ENCODE peak calls at places on chromosomes 3 and 15, in four cellular contexts. Q is K562, B is HepG2, M is GM12878. X is an unnamed sample.

GRCh38 chr15:89450076-89451006 is 46.0 kb downstream of the RHCG start:
- DNase-seq in Q (no peak), B (no peak), M (no peak), X (no peak)

GRCh38 chr15:58504674-58505234 is 73.0 kb downstream of the LIPC start:
- DNase-seq in Q (no peak), B (no peak), M (peak; percentile 39), X (no peak)

GRCh38 chr15:41940441-41940857 is 31.9 kb downstream of the EHD4 start:
- DNase-seq in Q (no peak), B (peak; percentile 20), M (no peak), X (no peak)

GRCh38 chr3:42301446-42302175 is 35.6 kb upstream of the CCK start:
- DNase-seq in Q (no peak), B (no peak), M (no peak), X (no peak)

GRCh38 chr15:69086427-69087205 is 72.1 kb downstream of the NOX5 start:
- DNase-seq in Q (no peak), B (no peak), M (no peak), X (no peak)

GRCh38 chr15:90529369-90530249 is at the start of gene CRTC3:
- DNase-seq in Q (peak; percentile 93), B (no peak), M (no peak), X (peak; percentile 47)

GRCh38 chr3:168248383-168249047 is 152.8 kb upstream of the GOLIM4 start:
- DNase-seq in Q (no peak), B (no peak), M (no peak), X (peak; percentile 51)

GRCh38 chr15:92409006-92409405 is 15.3 kb downstream of the ST8SIA2 start:
- DNase-seq in Q (no peak), B (no peak), M (no peak), X (no peak)

GRCh38 chr15:90291679-90292356 is 26.3 kb downstream of the NGRN start:
- DNase-seq in Q (peak; percentile 90), B (peak; percentile 50), M (no peak), X (peak; percentile 41)

GRCh38 chr3:38662544-38662943 is 13.1 kb upstream of the SCN5A start:
- DNase-seq in Q (no peak), B (peak; percentile 52), M (no peak), X (peak; percentile 42)

GRCh38 chr3:9732080-9732752 is 681 bp downstream of the BRPF1 start:
- DNase-seq in Q (peak; percentile 64), B (no peak), M (no peak), X (peak; percentile 21)

GRCh38 chr15:78315686-78316085 is 16.3 kb upstream of the SKIC8 start:
- DNase-seq in Q (peak; percentile 41), B (peak; percentile 47), M (no peak), X (peak; percentile 75)

GRCh38 chr3:61561374-61562041 is at the start of gene PTPRG:
- DNase-seq in Q (no peak), B (peak; percentile 82), M (no peak), X (peak; percentile 78)

GRCh38 chr3:122281891-122282290 is 43.2 kb upstream of the CSTA start:
- DNase-seq in Q (no peak), B (no peak), M (no peak), X (no peak)

GRCh38 chr3:157336252-157337009 is 100.2 kb upstream of the PTX3 start:
- DNase-seq in Q (no peak), B (no peak), M (no peak), X (no peak)

GRCh38 chr15:91426412-91426811 is 326.4 kb downstream of the SV2B start:
- DNase-seq in Q (no peak), B (no peak), M (no peak), X (no peak)

GRCh38 chr15:22811640-22812039 is 25.2 kb downstream of the NIPA1 start:
- DNase-seq in Q (no peak), B (peak; percentile 39), M (no peak), X (peak; percentile 38)

GRCh38 chr15:99345242-99345641 is 94.0 kb downstream of the LRRC28 start:
- DNase-seq in Q (no peak), B (no peak), M (no peak), X (no peak)

GRCh38 chr3:46915297-46915822 is 37.8 kb downstream of the PTH1R start:
- DNase-seq in Q (no peak), B (no peak), M (no peak), X (no peak)

GRCh38 chr3:5479229-5479799 is 291.8 kb downstream of the EDEM1 start:
- DNase-seq in Q (peak; percentile 23), B (no peak), M (no peak), X (no peak)

GRCh38 chr15:77187751-77188464 is 117.0 kb upstream of the TSPAN3 start:
- DNase-seq in Q (no peak), B (no peak), M (peak; percentile 73), X (no peak)

GRCh38 chr15:91515188-91515754 is 338.2 kb upstream of the SLCO3A1 start:
- DNase-seq in Q (no peak), B (no peak), M (no peak), X (no peak)

GRCh38 chr15:98735895-98736617 is 87.7 kb downstream of the IGF1R start:
- DNase-seq in Q (no peak), B (no peak), M (no peak), X (no peak)

GRCh38 chr3:165883866-165884478 is 46.7 kb upstream of the BCHE start:
- DNase-seq in Q (no peak), B (no peak), M (no peak), X (no peak)

GRCh38 chr15:73965730-73966103 is 26.4 kb downstream of the STOML1 start:
- DNase-seq in Q (no peak), B (no peak), M (no peak), X (no peak)

GRCh38 chr15:23566070-23567050 is 886 bp downstream of the MKRN3 start:
- DNase-seq in Q (peak; percentile 60), B (peak; percentile 60), M (no peak), X (no peak)

GRCh38 chr3:161163297-161163696 is 57.8 kb upstream of the NMD3 start:
- DNase-seq in Q (no peak), B (peak; percentile 39), M (no peak), X (no peak)

GRCh38 chr3:191809326-191809949 is 348.5 kb downstream of the PYDC2 start:
- DNase-seq in Q (no peak), B (peak; percentile 43), M (no peak), X (peak; percentile 49)

GRCh38 chr3:143327388-143327787 is 207.8 kb downstream of the CHST2 start:
- DNase-seq in Q (no peak), B (no peak), M (no peak), X (no peak)

GRCh38 chr3:84165278-84165677 is 793.5 kb upstream of the CADM2 start:
- DNase-seq in Q (no peak), B (no peak), M (no peak), X (no peak)

GRCh38 chr15:28983432-28984311 is 97.9 kb downstream of the APBA2 start:
- DNase-seq in Q (peak; percentile 66), B (no peak), M (no peak), X (peak; percentile 52)

GRCh38 chr3:54681706-54682105 is 246.2 kb downstream of the LRTM1 start:
- DNase-seq in Q (no peak), B (no peak), M (no peak), X (no peak)

GRCh38 chr3:188432826-188433525 is 279.0 kb downstream of the LPP start:
- DNase-seq in Q (no peak), B (no peak), M (no peak), X (no peak)

GRCh38 chr15:74782596-74783071 is 754 bp downstream of the CSK start:
- DNase-seq in Q (no peak), B (no peak), M (no peak), X (no peak)

GRCh38 chr3:156448300-156448699 is 106.6 kb downstream of the SSR3 start:
- DNase-seq in Q (peak; percentile 31), B (peak; percentile 5), M (no peak), X (peak; percentile 64)

GRCh38 chr15:31440754-31441298 is 114.2 kb downstream of the KLF13 start:
- DNase-seq in Q (peak; percentile 26), B (no peak), M (no peak), X (no peak)

GRCh38 chr3:8667429-8668091 is 23.0 kb upstream of the SSUH2 start:
- DNase-seq in Q (no peak), B (no peak), M (no peak), X (no peak)

GRCh38 chr3:72441284-72441994 is 406.8 kb downstream of the SHQ1 start:
- DNase-seq in Q (no peak), B (no peak), M (no peak), X (no peak)

GRCh38 chr15:101366853-101367252 is 71.8 kb upstream of the SNRPA1 start:
- DNase-seq in Q (no peak), B (no peak), M (no peak), X (no peak)

GRCh38 chr15:70376929-70377691 is 279.4 kb upstream of the TLE3 start:
- DNase-seq in Q (no peak), B (no peak), M (no peak), X (no peak)

GRCh38 chr15:70378126-70379031 is 280.7 kb upstream of the TLE3 start:
- DNase-seq in Q (no peak), B (no peak), M (no peak), X (no peak)

GRCh38 chr15:70375586-70375985 is 277.9 kb upstream of the TLE3 start:
- DNase-seq in Q (no peak), B (no peak), M (no peak), X (no peak)

GRCh38 chr15:70375006-70375409 is 277.3 kb upstream of the TLE3 start:
- DNase-seq in Q (no peak), B (no peak), M (no peak), X (no peak)

GRCh38 chr15:70376031-70376928 is 278.6 kb upstream of the TLE3 start:
- DNase-seq in Q (no peak), B (no peak), M (no peak), X (no peak)
- TF ChIP-seq ESRRA in Q (no peak), B (no peak), M (no peak), X (no peak)

GRCh38 chr15:88299502-88299901 is 43.0 kb upstream of the NTRK3 start:
- DNase-seq in Q (no peak), B (no peak), M (no peak), X (peak; percentile 22)
- TF ChIP-seq ESRRA in Q (no peak), B (no peak), M (no peak), X (no peak)

DNA sequence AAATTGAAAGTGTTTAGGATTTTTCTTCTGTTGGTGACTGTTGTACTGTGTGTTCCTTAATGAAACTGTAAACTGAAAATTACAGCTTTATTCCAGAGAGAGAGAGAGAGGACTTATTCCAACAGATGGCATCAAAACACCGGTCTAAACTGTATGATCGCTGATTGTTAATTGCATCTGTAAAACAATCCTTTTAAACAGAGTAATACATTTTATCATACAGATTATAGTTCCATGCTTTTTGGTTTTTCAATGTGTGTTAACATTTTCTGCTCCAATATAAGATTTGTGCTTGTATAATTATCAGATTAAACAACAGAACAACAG is 289.7 kb upstream of the DNAJC19 start:
- DNase-seq in Q (no peak), B (no peak), M (no peak), X (no peak)
- TF ChIP-seq ESRRA in Q (no peak), B (no peak), M (no peak), X (no peak)

DNA sequence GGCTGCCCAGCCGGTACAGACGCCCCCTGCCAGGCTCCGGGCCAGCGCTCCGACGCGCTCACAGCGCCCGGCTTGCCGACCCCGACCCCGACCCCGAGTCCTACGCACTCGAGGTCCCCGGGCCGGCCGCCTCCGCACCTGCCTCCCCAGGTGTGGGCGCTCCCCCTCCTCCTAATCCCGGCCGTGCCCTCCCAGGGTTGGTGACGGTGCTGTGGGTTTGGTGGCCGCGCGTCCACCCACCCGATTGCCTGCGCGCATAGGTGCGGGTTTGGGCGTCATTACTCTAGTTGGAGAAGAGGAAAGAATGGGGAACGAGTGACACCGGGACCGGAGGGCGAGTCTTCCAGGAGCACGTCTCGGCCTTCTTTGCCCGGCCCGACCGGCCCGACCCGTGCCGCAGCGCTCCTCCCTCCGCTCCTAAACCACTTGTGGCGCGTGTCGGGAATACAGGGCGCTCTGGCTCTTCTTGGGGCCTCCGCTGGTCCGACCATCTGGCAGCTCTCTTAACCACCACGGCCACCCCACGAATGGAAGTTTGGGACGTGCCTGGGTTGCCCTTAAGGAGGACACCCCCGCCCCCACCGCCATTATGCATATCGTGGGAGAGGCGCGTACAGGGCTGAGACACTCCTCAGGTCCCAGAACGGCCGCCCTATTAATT is 814 bp upstream of the THRB start:
- DNase-seq in Q (peak; percentile 71), B (peak; percentile 56), M (no peak), X (peak; percentile 67)
- TF ChIP-seq ESRRA in Q (no peak), B (no peak), M (no peak), X (no peak)